ENCODE peak calls at places on chromosomes 4 and X, in five cellular contexts. One of them, this sample, is unnamed.

GRCh38 chrX:10393899-10394298 is 226.5 kb downstream of the MID1 start:
- DNase-seq in DMS 273 treated with DMSO at 0.1 percent for 48 hours: no peak
- DNase-seq in fibroblast of mammary gland: no peak
- DNase-seq in mesendoderm: no peak
- DNase-seq in kidney epithelial cell: no peak
- DNase-seq in this sample: no peak

GRCh38 chrX:46573896-46574336 is 351 bp downstream of the CHST7 start:
- DNase-seq in fibroblast of mammary gland: peak; percentile 49
- DNase-seq in mesendoderm: peak; percentile 86
- DNase-seq in kidney epithelial cell: no peak
- DNase-seq in DMS 273 treated with DMSO at 0.1 percent for 48 hours: no peak
- DNase-seq in this sample: peak; percentile 26

GRCh38 chrX:15493118-15494082 is at the start of gene PIR:
- DNase-seq in kidney epithelial cell: peak; percentile 48
- DNase-seq in DMS 273 treated with DMSO at 0.1 percent for 48 hours: peak; percentile 56
- DNase-seq in fibroblast of mammary gland: peak; percentile 80
- DNase-seq in mesendoderm: peak; percentile 95
- DNase-seq in this sample: peak; percentile 75

GRCh38 chrX:17788439-17788838 is 51.1 kb downstream of the SCML1 start:
- DNase-seq in kidney epithelial cell: peak; percentile 5
- DNase-seq in fibroblast of mammary gland: peak; percentile 38
- DNase-seq in mesendoderm: peak; percentile 59
- DNase-seq in DMS 273 treated with DMSO at 0.1 percent for 48 hours: peak; percentile 20
- DNase-seq in this sample: no peak

GRCh38 chr4:186445040-186445439 is 110.3 kb downstream of the MTNR1A start:
- DNase-seq in DMS 273 treated with DMSO at 0.1 percent for 48 hours: no peak
- DNase-seq in mesendoderm: no peak
- DNase-seq in fibroblast of mammary gland: no peak
- DNase-seq in kidney epithelial cell: no peak
- DNase-seq in this sample: no peak

GRCh38 chr4:1872918-1873269 is 1.7 kb downstream of the NSD2 start:
- DNase-seq in DMS 273 treated with DMSO at 0.1 percent for 48 hours: no peak
- DNase-seq in kidney epithelial cell: no peak
- DNase-seq in mesendoderm: no peak
- DNase-seq in fibroblast of mammary gland: peak; percentile 81
- DNase-seq in this sample: no peak

GRCh38 chrX:34338046-34338445 is 205.9 kb upstream of the FAM47A start:
- DNase-seq in fibroblast of mammary gland: no peak
- DNase-seq in kidney epithelial cell: no peak
- DNase-seq in DMS 273 treated with DMSO at 0.1 percent for 48 hours: no peak
- DNase-seq in mesendoderm: no peak
- DNase-seq in this sample: no peak

GRCh38 chr4:4890574-4891260 is 31.3 kb downstream of the MSX1 start:
- DNase-seq in DMS 273 treated with DMSO at 0.1 percent for 48 hours: no peak
- DNase-seq in kidney epithelial cell: no peak
- DNase-seq in fibroblast of mammary gland: no peak
- DNase-seq in mesendoderm: no peak
- DNase-seq in this sample: no peak

GRCh38 chr4:42282081-42282901 is 115.0 kb upstream of the SHISA3 start:
- DNase-seq in mesendoderm: peak; percentile 88
- DNase-seq in fibroblast of mammary gland: peak; percentile 74
- DNase-seq in DMS 273 treated with DMSO at 0.1 percent for 48 hours: no peak
- DNase-seq in kidney epithelial cell: peak; percentile 31
- DNase-seq in this sample: peak; percentile 23

GRCh38 chrX:40278340-40279090 is 180.8 kb upstream of the BCOR start:
- DNase-seq in fibroblast of mammary gland: no peak
- DNase-seq in kidney epithelial cell: no peak
- DNase-seq in mesendoderm: no peak
- DNase-seq in DMS 273 treated with DMSO at 0.1 percent for 48 hours: no peak
- DNase-seq in this sample: no peak

GRCh38 chr4:101187837-101188236 is 159.5 kb downstream of the PPP3CA start:
- DNase-seq in fibroblast of mammary gland: peak; percentile 14
- DNase-seq in mesendoderm: no peak
- DNase-seq in DMS 273 treated with DMSO at 0.1 percent for 48 hours: peak; percentile 1
- DNase-seq in kidney epithelial cell: no peak
- DNase-seq in this sample: no peak

This sample was measured in NCI-H2171.